ENCODE peak calls at places on chromosomes 1 and 21, in four cellular contexts. One of them, this sample, is unnamed.

GRCh38 chr1:43796111-43796581 is 88.8 kb downstream of the ST3GAL3 start:
- DNase-seq in A549: no peak
- DNase-seq in K562: no peak
- DNase-seq in stomach: no peak
- DNase-seq in this sample: no peak

GRCh38 chr1:90371106-90371813 is 345.8 kb downstream of the BARHL2 start:
- DNase-seq in K562: no peak
- DNase-seq in stomach: no peak
- DNase-seq in A549: no peak
- DNase-seq in this sample: no peak

GRCh38 chr21:42003051-42003461 is 7.1 kb downstream of the ZBTB21 start:
- DNase-seq in A549: no peak
- DNase-seq in K562: no peak
- DNase-seq in stomach: no peak
- DNase-seq in this sample: no peak

GRCh38 chr1:85379203-85380136 is 85.5 kb downstream of the DDAH1 start:
- DNase-seq in stomach: no peak
- DNase-seq in K562: no peak
- DNase-seq in A549: no peak
- DNase-seq in this sample: no peak

GRCh38 chr1:173870252-173871075 is 2.3 kb downstream of the ZBTB37 start:
- DNase-seq in A549: no peak
- DNase-seq in stomach: peak
- DNase-seq in K562: peak
- DNase-seq in this sample: peak

GRCh38 chr1:53678046-53678445 is 60.9 kb downstream of the GLIS1 start:
- DNase-seq in A549: no peak
- DNase-seq in K562: no peak
- DNase-seq in stomach: no peak
- DNase-seq in this sample: no peak

GRCh38 chr1:110634455-110635281 is 28.5 kb upstream of the KCNA2 start:
- DNase-seq in K562: no peak
- DNase-seq in stomach: peak
- DNase-seq in A549: no peak
- DNase-seq in this sample: no peak

GRCh38 chr21:35153671-35154070 is 104.6 kb upstream of the RUNX1 start:
- DNase-seq in stomach: no peak
- DNase-seq in A549: no peak
- DNase-seq in K562: no peak
- DNase-seq in this sample: no peak

GRCh38 chr21:18449586-18449985 is 46.0 kb upstream of the TMPRSS15 start:
- DNase-seq in K562: no peak
- DNase-seq in A549: no peak
- DNase-seq in stomach: no peak
- DNase-seq in this sample: no peak

GRCh38 chr1:58881471-58881994 is 97.7 kb upstream of the JUN start:
- DNase-seq in stomach: peak
- DNase-seq in K562: peak
- DNase-seq in A549: peak
- DNase-seq in this sample: peak

GRCh38 chr1:174297351-174297750 is 138.0 kb downstream of the RABGAP1L start:
- DNase-seq in A549: no peak
- DNase-seq in K562: no peak
- DNase-seq in stomach: no peak
- DNase-seq in this sample: no peak

GRCh38 chr1:172647110-172647564 is 11.8 kb upstream of the FASLG start:
- DNase-seq in A549: no peak
- DNase-seq in K562: no peak
- DNase-seq in stomach: no peak
- DNase-seq in this sample: no peak

GRCh38 chr1:68321084-68321685 is 88.9 kb upstream of the WLS start:
- DNase-seq in A549: peak
- DNase-seq in K562: peak
- DNase-seq in stomach: peak
- DNase-seq in this sample: peak

GRCh38 chr1:170461762-170462384 is 70.1 kb upstream of the GORAB start:
- DNase-seq in stomach: no peak
- DNase-seq in K562: no peak
- DNase-seq in A549: no peak
- DNase-seq in this sample: no peak

GRCh38 chr21:39788383-39788782 is 43.4 kb downstream of the IGSF5 start:
- DNase-seq in stomach: peak
- DNase-seq in A549: peak
- DNase-seq in K562: peak
- DNase-seq in this sample: peak

GRCh38 chr1:25356848-25357247 is 18.7 kb downstream of the TMEM50A start:
- DNase-seq in K562: no peak
- DNase-seq in stomach: no peak
- DNase-seq in A549: no peak
- DNase-seq in this sample: peak

GRCh38 chr1:207067185-207067584 is 14.1 kb downstream of the PFKFB2 start:
- DNase-seq in stomach: no peak
- DNase-seq in A549: no peak
- DNase-seq in K562: no peak
- DNase-seq in this sample: no peak

GRCh38 chr1:170665625-170666024 is 1.7 kb downstream of the PRRX1 start:
- DNase-seq in A549: no peak
- DNase-seq in K562: no peak
- DNase-seq in stomach: no peak
- DNase-seq in this sample: no peak

GRCh38 chr1:3618904-3619671 is 5.7 kb upstream of the TPRG1L start:
- DNase-seq in K562: peak
- DNase-seq in A549: peak
- DNase-seq in stomach: peak
- DNase-seq in this sample: peak

GRCh38 chr1:93111561-93111960 is 32.5 kb downstream of the MTF2 start:
- DNase-seq in K562: no peak
- DNase-seq in A549: no peak
- DNase-seq in stomach: no peak
- DNase-seq in this sample: no peak

GRCh38 chr21:32456497-32456918 is 44.0 kb downstream of the EVA1C start:
- DNase-seq in stomach: no peak
- DNase-seq in A549: no peak
- DNase-seq in K562: no peak
- DNase-seq in this sample: no peak

GRCh38 chr1:17865912-17866311 is 110.8 kb downstream of the ACTL8 start:
- DNase-seq in stomach: no peak
- DNase-seq in K562: no peak
- DNase-seq in A549: no peak
- DNase-seq in this sample: no peak

GRCh38 chr1:17128361-17128760 is 9.1 kb upstream of the PADI2 start:
- DNase-seq in A549: peak
- DNase-seq in K562: no peak
- DNase-seq in stomach: no peak
- DNase-seq in this sample: no peak

GRCh38 chr1:156113263-156114004 is 1.1 kb upstream of the LMNA start:
- DNase-seq in K562: no peak
- DNase-seq in A549: no peak
- DNase-seq in stomach: no peak
- DNase-seq in this sample: no peak

GRCh38 chr1:156114101-156114918 is at the start of gene LMNA:
- DNase-seq in K562: peak
- DNase-seq in stomach: peak
- DNase-seq in A549: peak
- DNase-seq in this sample: peak

GRCh38 chr1:156114919-156115513 is 505 bp downstream of the LMNA start:
- DNase-seq in K562: no peak
- DNase-seq in A549: no peak
- DNase-seq in stomach: peak
- DNase-seq in this sample: peak

GRCh38 chr1:156117414-156118174 is 3.1 kb downstream of the LMNA start:
- DNase-seq in A549: no peak
- DNase-seq in K562: no peak
- DNase-seq in stomach: no peak
- DNase-seq in this sample: no peak

GRCh38 chr1:156115514-156116374 is 1.2 kb downstream of the LMNA start:
- DNase-seq in K562: no peak
- DNase-seq in A549: peak
- DNase-seq in stomach: peak
- DNase-seq in this sample: peak
- TF ChIP-seq POLR2A in K562: peak
- TF ChIP-seq POLR2A in A549: no peak
- TF ChIP-seq POLR2A in stomach: no peak
- TF ChIP-seq POLR2A in this sample: peak

GRCh38 chr1:109272831-109273547 is 10.0 kb downstream of the PSRC1 start:
- DNase-seq in stomach: no peak
- DNase-seq in A549: peak
- DNase-seq in K562: no peak
- DNase-seq in this sample: no peak
- TF ChIP-seq POLR2A in stomach: no peak
- TF ChIP-seq POLR2A in A549: no peak
- TF ChIP-seq POLR2A in K562: no peak
- TF ChIP-seq POLR2A in this sample: no peak

DNA sequence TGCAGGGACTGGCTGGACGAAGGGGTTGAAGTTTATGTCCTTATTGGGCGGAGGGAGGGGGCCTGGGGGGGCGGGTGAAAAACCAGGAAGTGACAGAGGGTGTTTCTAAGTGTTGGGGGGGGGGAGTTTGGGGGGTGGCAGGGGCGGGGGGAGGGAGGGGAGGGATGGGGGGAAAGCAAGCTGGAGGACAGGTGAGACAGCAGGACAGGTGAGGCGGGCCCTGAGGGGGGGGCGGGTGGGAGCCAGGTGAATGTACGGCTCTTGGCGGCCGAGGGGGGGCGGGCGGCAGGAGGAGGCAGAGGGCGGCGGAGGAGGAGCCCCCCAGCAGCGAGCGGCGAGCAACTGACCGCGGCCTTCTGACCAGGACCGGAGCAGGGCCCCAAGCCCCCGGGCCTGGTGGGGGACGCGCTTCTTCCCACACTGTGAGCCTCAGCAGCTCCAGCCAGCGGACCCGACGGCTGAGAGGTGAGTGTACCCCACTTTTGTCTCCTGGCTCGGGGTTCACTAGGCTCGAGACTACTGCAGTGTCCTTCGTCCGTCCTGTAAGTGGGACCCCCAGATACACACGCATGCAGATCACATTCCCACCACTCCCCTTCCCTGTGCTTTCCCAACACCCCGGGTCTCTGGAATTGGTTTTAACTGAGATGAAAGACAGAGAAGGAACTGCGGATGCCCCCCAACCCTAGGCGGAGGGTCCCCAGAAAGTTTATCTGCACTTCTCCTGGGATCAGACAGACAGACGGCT is at the start of gene ZBTB7B:
- DNase-seq in K562: peak
- DNase-seq in stomach: peak
- DNase-seq in A549: peak
- DNase-seq in this sample: peak
- TF ChIP-seq POLR2A in K562: peak
- TF ChIP-seq POLR2A in stomach: no peak
- TF ChIP-seq POLR2A in A549: no peak
- TF ChIP-seq POLR2A in this sample: peak

GRCh38 chr1:116533425-116533820 is 37.4 kb downstream of the CD58 start:
- DNase-seq in stomach: no peak
- DNase-seq in K562: no peak
- DNase-seq in A549: no peak
- DNase-seq in this sample: no peak

GRCh38 chr1:116532698-116533424 is 38.0 kb downstream of the CD58 start:
- DNase-seq in K562: no peak
- DNase-seq in stomach: no peak
- DNase-seq in A549: no peak
- DNase-seq in this sample: no peak

GRCh38 chr1:116537439-116537838 is 33.4 kb downstream of the CD58 start:
- DNase-seq in K562: peak
- DNase-seq in A549: peak
- DNase-seq in stomach: no peak
- DNase-seq in this sample: peak

GRCh38 chr1:116531917-116532316 is 38.9 kb downstream of the CD58 start:
- DNase-seq in stomach: no peak
- DNase-seq in A549: no peak
- DNase-seq in K562: no peak
- DNase-seq in this sample: no peak

GRCh38 chr1:116534014-116534739 is 36.6 kb downstream of the CD58 start:
- DNase-seq in K562: no peak
- DNase-seq in stomach: no peak
- DNase-seq in A549: no peak
- DNase-seq in this sample: no peak
- TF ChIP-seq POLR2A in K562: no peak
- TF ChIP-seq POLR2A in stomach: no peak
- TF ChIP-seq POLR2A in A549: no peak
- TF ChIP-seq POLR2A in this sample: no peak

GRCh38 chr1:230750576-230750975 is 3.4 kb downstream of the CAPN9 start:
- DNase-seq in K562: no peak
- DNase-seq in stomach: peak
- DNase-seq in A549: no peak
- DNase-seq in this sample: no peak
- TF ChIP-seq POLR2A in K562: no peak
- TF ChIP-seq POLR2A in stomach: no peak
- TF ChIP-seq POLR2A in A549: no peak
- TF ChIP-seq POLR2A in this sample: no peak

GRCh38 chr1:233613252-233614172 is at the start of gene KCNK1:
- DNase-seq in K562: peak
- DNase-seq in stomach: peak
- DNase-seq in A549: peak
- DNase-seq in this sample: no peak
- TF ChIP-seq POLR2A in K562: peak
- TF ChIP-seq POLR2A in stomach: no peak
- TF ChIP-seq POLR2A in A549: peak
- TF ChIP-seq POLR2A in this sample: no peak

GRCh38 chr1:117605164-117605810 is 561 bp upstream of the TENT5C start:
- DNase-seq in A549: no peak
- DNase-seq in K562: no peak
- DNase-seq in stomach: peak
- DNase-seq in this sample: no peak
- TF ChIP-seq POLR2A in A549: no peak
- TF ChIP-seq POLR2A in K562: no peak
- TF ChIP-seq POLR2A in stomach: no peak
- TF ChIP-seq POLR2A in this sample: no peak